ENCODE peak calls at places on chromosomes 16 and 17, in five cellular contexts. U is psoas muscle, J is kidney tubule cell, B is neural crest cell, L is NCI-H1694. T is an unnamed sample.

GRCh38 chr17:40602445-40603443 is 37.5 kb upstream of the CCR7 start:
- DNase-seq in U (no peak), J (no peak), B (no peak), L (no peak), T (no peak)

GRCh38 chr16:58378401-58378800 is 13.9 kb upstream of the GINS3 start:
- DNase-seq in U (no peak), J (peak), B (no peak), L (no peak), T (no peak)

GRCh38 chr17:17837966-17838962 is 1.5 kb upstream of the SREBF1 start:
- DNase-seq in U (peak), J (peak), B (no peak), L (no peak), T (no peak)

GRCh38 chr17:80999224-81000088 is 7.8 kb downstream of the CHMP6 start:
- DNase-seq in U (no peak), J (no peak), B (no peak), L (no peak), T (no peak)

GRCh38 chr17:78774956-78775571 is 7.0 kb downstream of the CYTH1 start:
- DNase-seq in U (no peak), J (no peak), B (no peak), L (no peak), T (no peak)

GRCh38 chr16:7140899-7141298 is 191.7 kb upstream of the RBFOX1 start:
- DNase-seq in U (no peak), J (no peak), B (no peak), L (no peak), T (no peak)

GRCh38 chr16:24279982-24280381 is 23.8 kb downstream of the CACNG3 start:
- DNase-seq in U (no peak), J (no peak), B (no peak), L (no peak), T (no peak)

GRCh38 chr17:64218066-64218465 is 45.0 kb downstream of the TEX2 start:
- DNase-seq in U (no peak), J (no peak), B (no peak), L (no peak), T (no peak)

GRCh38 chr16:9657659-9658058 is 524.6 kb downstream of the GRIN2A start:
- DNase-seq in U (no peak), J (no peak), B (no peak), L (no peak), T (no peak)

GRCh38 chr16:54928016-54928356 is 2.7 kb upstream of the IRX5 start:
- DNase-seq in U (no peak), J (peak), B (peak), L (peak), T (no peak)

GRCh38 chr16:28589069-28589468 is 7.8 kb downstream of the SULT1A2 start:
- DNase-seq in U (no peak), J (no peak), B (no peak), L (no peak), T (no peak)

GRCh38 chr16:10813123-10813455 is 5.5 kb downstream of the TVP23A start:
- DNase-seq in U (no peak), J (no peak), B (no peak), L (no peak), T (no peak)

GRCh38 chr17:70074236-70074830 is 692 bp upstream of the KCNJ16 start:
- DNase-seq in U (no peak), J (peak), B (no peak), L (no peak), T (no peak)

GRCh38 chr17:72397687-72398086 is 276.9 kb downstream of the SOX9 start:
- DNase-seq in U (no peak), J (no peak), B (no peak), L (no peak), T (no peak)

GRCh38 chr17:43713494-43714162 is 45.0 kb downstream of the SOST start:
- DNase-seq in U (no peak), J (peak), B (peak), L (no peak), T (no peak)

GRCh38 chr16:21301168-21301894 is 23.2 kb upstream of the CRYM start:
- DNase-seq in U (peak), J (peak), B (peak), L (peak), T (peak)

GRCh38 chr16:54493594-54493993 is 207.0 kb upstream of the IRX3 start:
- DNase-seq in U (no peak), J (no peak), B (no peak), L (no peak), T (no peak)

GRCh38 chr16:4179020-4179419 is 62.8 kb upstream of the ADCY9 start:
- DNase-seq in U (peak), J (no peak), B (no peak), L (no peak), T (no peak)

GRCh38 chr17:77649717-77650211 is 308.7 kb upstream of the TNRC6C start:
- DNase-seq in U (no peak), J (no peak), B (no peak), L (no peak), T (no peak)

GRCh38 chr17:258045-258734 is 76.7 kb upstream of the DOC2B start:
- DNase-seq in U (no peak), J (no peak), B (no peak), L (no peak), T (no peak)

GRCh38 chr17:32503251-32504165 is 16.7 kb downstream of the CDK5R1 start:
- DNase-seq in U (no peak), J (peak), B (no peak), L (no peak), T (no peak)

GRCh38 chr16:83781-84615 is 6.0 kb downstream of the MPG start:
- DNase-seq in U (no peak), J (no peak), B (no peak), L (no peak), T (no peak)

GRCh38 chr16:4572715-4573114 is 16.6 kb downstream of the C16orf96 start:
- DNase-seq in U (no peak), J (no peak), B (no peak), L (no peak), T (no peak)

GRCh38 chr16:70728145-70728544 is 42.3 kb upstream of the MTSS2 start:
- DNase-seq in U (no peak), J (no peak), B (no peak), L (no peak), T (no peak)

GRCh38 chr16:15037003-15037402 is 18.9 kb downstream of the NTAN1 start:
- DNase-seq in U (no peak), J (no peak), B (no peak), L (no peak), T (no peak)

GRCh38 chr16:82263456-82264159 is 93.6 kb upstream of the MPHOSPH6 start:
- DNase-seq in U (no peak), J (peak), B (peak), L (peak), T (no peak)

GRCh38 chr17:29379084-29379811 is 10.9 kb upstream of the TAOK1 start:
- DNase-seq in U (no peak), J (peak), B (no peak), L (no peak), T (no peak)

GRCh38 chr17:35345926-35346771 is 27.3 kb downstream of the SLFN11 start:
- DNase-seq in U (peak), J (peak), B (no peak), L (no peak), T (no peak)

GRCh38 chr17:79033741-79034501 is 10.0 kb downstream of the C1QTNF1 start:
- DNase-seq in U (peak), J (no peak), B (no peak), L (peak), T (peak)

GRCh38 chr16:49021136-49021535 is 260.5 kb downstream of the CBLN1 start:
- DNase-seq in U (no peak), J (peak), B (no peak), L (peak), T (peak)

GRCh38 chr17:42891539-42892152 is 9.0 kb upstream of the G6PC1 start:
- DNase-seq in U (peak), J (no peak), B (no peak), L (no peak), T (no peak)

GRCh38 chr16:84080378-84080777 is 36.4 kb downstream of the MBTPS1 start:
- DNase-seq in U (peak), J (no peak), B (no peak), L (no peak), T (no peak)

GRCh38 chr16:56269824-56270684 is 78.8 kb downstream of the GNAO1 start:
- DNase-seq in U (no peak), J (peak), B (no peak), L (no peak), T (no peak)

GRCh38 chr17:28494445-28495188 is 11.5 kb upstream of the FOXN1 start:
- DNase-seq in U (peak), J (peak), B (peak), L (peak), T (peak)

GRCh38 chr16:69306031-69306430 is 5.1 kb upstream of the VPS4A start:
- DNase-seq in U (no peak), J (no peak), B (no peak), L (no peak), T (no peak)

T was measured in DMS 273 treated with DMSO at 0.1 percent for 48 hours.